ENCODE peak calls at places on chromosomes 13 and 19, in seven cellular contexts. X is fibroblast of lung, V is NCI-H526 treated with DMSO at 0.1 percent for 48 hours, F is H54, M is heart right ventricle, G is DMS53, R is T-helper 22 cell. J is an unnamed sample.

GRCh38 chr19:13428352-13428751 is 77.9 kb downstream of the CACNA1A start:
- DNase-seq in X (peak), V (no peak), F (peak), M (no peak), G (peak), R (no peak), J (peak)

GRCh38 chr19:14517840-14518505 is at the start of gene DNAJB1:
- DNase-seq in X (peak), V (no peak), F (peak), M (peak), G (peak), R (peak), J (peak)

GRCh38 chr19:28168557-28168956 is 1044.4 kb downstream of the UQCRFS1 start:
- DNase-seq in X (peak), V (no peak), F (no peak), M (no peak), G (no peak), R (no peak), J (no peak)

GRCh38 chr19:23075031-23075733 is 41.6 kb upstream of the ZNF730 start:
- DNase-seq in X (peak), V (peak), F (peak), M (peak), G (no peak), R (no peak), J (peak)

GRCh38 chr13:61466280-61466679 is 50.6 kb upstream of the PCDH20 start:
- DNase-seq in X (no peak), V (no peak), F (no peak), M (no peak), G (peak), R (no peak), J (peak)

GRCh38 chr19:12720851-12721655 is 2.7 kb downstream of the TNPO2 start:
- DNase-seq in X (peak), V (no peak), F (no peak), M (peak), G (no peak), R (no peak), J (no peak)

GRCh38 chr19:5966215-5966614 is 11.7 kb downstream of the RANBP3 start:
- DNase-seq in X (peak), V (no peak), F (no peak), M (no peak), G (no peak), R (no peak), J (no peak)

GRCh38 chr19:2782936-2783780 is at the start of gene SGTA:
- DNase-seq in X (peak), V (peak), F (peak), M (peak), G (peak), R (peak), J (peak)

GRCh38 chr13:106522898-106523525 is 12.4 kb downstream of the EFNB2 start:
- DNase-seq in X (peak), V (no peak), F (no peak), M (no peak), G (no peak), R (no peak), J (no peak)

GRCh38 chr13:50393641-50394040 is 378.4 kb downstream of the KCNRG start:
- DNase-seq in X (peak), V (peak), F (no peak), M (peak), G (no peak), R (no peak), J (peak)

GRCh38 chr13:113401452-113402415 is 37.8 kb upstream of the GRTP1 start:
- DNase-seq in X (no peak), V (no peak), F (no peak), M (no peak), G (peak), R (no peak), J (peak)

GRCh38 chr13:111184685-111185401 is 69.7 kb downstream of the ARHGEF7 start:
- DNase-seq in X (no peak), V (no peak), F (no peak), M (no peak), G (no peak), R (no peak), J (no peak)

GRCh38 chr19:10453852-10454251 is 33.5 kb downstream of the PDE4A start:
- DNase-seq in X (no peak), V (no peak), F (no peak), M (no peak), G (no peak), R (no peak), J (no peak)

GRCh38 chr13:51938454-51938853 is 72.8 kb downstream of the ATP7B start:
- DNase-seq in X (no peak), V (no peak), F (no peak), M (no peak), G (no peak), R (no peak), J (no peak)

GRCh38 chr13:108595416-108596257 is 33.8 kb upstream of the MYO16 start:
- DNase-seq in X (peak), V (no peak), F (no peak), M (no peak), G (no peak), R (no peak), J (no peak)

GRCh38 chr19:383922-384800 is 24.8 kb downstream of the C2CD4C start:
- DNase-seq in X (no peak), V (no peak), F (no peak), M (peak), G (no peak), R (no peak), J (no peak)

GRCh38 chr19:30076751-30077670 is 135.0 kb downstream of the URI1 start:
- DNase-seq in X (no peak), V (no peak), F (no peak), M (no peak), G (no peak), R (no peak), J (no peak)

GRCh38 chr19:9906475-9907087 is 29.7 kb downstream of the OLFM2 start:
- DNase-seq in X (no peak), V (no peak), F (no peak), M (no peak), G (no peak), R (no peak), J (no peak)

GRCh38 chr13:60583196-60583908 is 186.3 kb downstream of the TDRD3 start:
- DNase-seq in X (peak), V (no peak), F (no peak), M (no peak), G (no peak), R (no peak), J (no peak)

GRCh38 chr19:7905298-7905697 is 1.6 kb downstream of the MAP2K7 start:
- DNase-seq in X (no peak), V (no peak), F (no peak), M (no peak), G (no peak), R (no peak), J (no peak)

GRCh38 chr13:113245858-113246791 is 36.7 kb downstream of the CUL4A start:
- DNase-seq in X (no peak), V (no peak), F (no peak), M (no peak), G (peak), R (no peak), J (no peak)

GRCh38 chr13:63041640-63042414 is 1626.2 kb upstream of the PCDH20 start:
- DNase-seq in X (peak), V (no peak), F (no peak), M (no peak), G (no peak), R (no peak), J (no peak)

GRCh38 chr13:95231393-95231792 is 69.9 kb downstream of the ABCC4 start:
- DNase-seq in X (no peak), V (no peak), F (no peak), M (no peak), G (no peak), R (no peak), J (no peak)

GRCh38 chr19:50649433-50650391 is at the start of gene C19orf81:
- DNase-seq in X (no peak), V (peak), F (peak), M (no peak), G (no peak), R (no peak), J (no peak)

GRCh38 chr19:4229179-4229931 is at the start of gene EBI3:
- DNase-seq in X (peak), V (no peak), F (peak), M (no peak), G (peak), R (no peak), J (no peak)

GRCh38 chr13:83819156-83819555 is 63.1 kb downstream of the SLITRK1 start:
- DNase-seq in X (peak), V (no peak), F (no peak), M (no peak), G (no peak), R (no peak), J (no peak)

GRCh38 chr19:1768918-1769644 is 15.8 kb downstream of the ONECUT3 start:
- DNase-seq in X (no peak), V (no peak), F (no peak), M (no peak), G (no peak), R (no peak), J (no peak)

GRCh38 chr19:35135389-35135909 is 590 bp upstream of the LGI4 start:
- DNase-seq in X (peak), V (peak), F (peak), M (peak), G (peak), R (no peak), J (peak)

GRCh38 chr13:90414691-90415596 is 932.5 kb upstream of the MIR17HG start:
- DNase-seq in X (peak), V (no peak), F (peak), M (no peak), G (peak), R (no peak), J (no peak)

J was measured in NCI-H146.